ENCODE peak calls at places on chromosomes 7 and 10, in seven cellular contexts. M, J, P, Y, O, N and A are unnamed samples.

GRCh38 chr10:13334556-13334955 is 13.5 kb downstream of the SEPHS1 start:
- DNase-seq in J (no peak), O (no peak), Y (no peak), P (no peak), N (peak), M (no peak), A (no peak)

GRCh38 chr7:12013983-12014382 is 182.0 kb upstream of the THSD7A start:
- DNase-seq in M (no peak), Y (no peak), J (no peak), N (no peak), O (no peak), P (no peak), A (no peak)

GRCh38 chr10:74873803-74874452 is 47.5 kb downstream of the KAT6B start:
- DNase-seq in J (no peak), P (no peak), M (no peak), Y (no peak), O (no peak), N (no peak), A (no peak)

GRCh38 chr10:69968830-69969229 is 83.8 kb upstream of the MACROH2A2 start:
- DNase-seq in M (no peak), Y (no peak), P (no peak), O (no peak), J (no peak), N (no peak), A (no peak)

GRCh38 chr10:80411267-80411668 is 2.9 kb downstream of the PRXL2A start:
- DNase-seq in Y (no peak), N (no peak), M (no peak), P (no peak), J (no peak), O (no peak), A (no peak)

GRCh38 chr7:16712916-16713315 is 40.6 kb upstream of the TSPAN13 start:
- DNase-seq in P (no peak), N (no peak), Y (no peak), J (no peak), M (no peak), O (no peak), A (no peak)

GRCh38 chr7:91692800-91693199 is 187.7 kb downstream of the MTERF1 start:
- DNase-seq in O (no peak), M (no peak), N (no peak), Y (no peak), P (no peak), J (no peak), A (peak)

GRCh38 chr10:74991435-74991834 is 120.0 kb upstream of the SAMD8 start:
- DNase-seq in N (no peak), P (no peak), J (no peak), Y (no peak), M (no peak), O (no peak), A (no peak)

GRCh38 chr7:81789406-81790139 is 19.7 kb upstream of the HGF start:
- DNase-seq in N (no peak), J (no peak), M (no peak), Y (no peak), O (no peak), P (no peak), A (no peak)

GRCh38 chr7:92588561-92588960 is 1.6 kb downstream of the FAM133B start:
- DNase-seq in Y (no peak), O (no peak), P (no peak), N (no peak), M (no peak), J (no peak), A (no peak)

GRCh38 chr10:97399843-97400545 is 1.1 kb downstream of the RRP12 start:
- DNase-seq in Y (no peak), N (no peak), J (no peak), M (no peak), O (peak), P (no peak), A (no peak)

GRCh38 chr10:132958886-132959295 is 16.5 kb upstream of the CFAP46 start:
- DNase-seq in Y (no peak), J (no peak), O (no peak), N (no peak), M (no peak), P (no peak), A (no peak)

GRCh38 chr10:121926669-121927360 is 1.0 kb downstream of the ATE1 start:
- DNase-seq in M (no peak), O (no peak), Y (no peak), P (no peak), J (no peak), N (no peak), A (peak)

GRCh38 chr10:96188911-96189310 is 58.8 kb downstream of the ZNF518A start:
- DNase-seq in J (no peak), N (no peak), Y (no peak), M (no peak), P (no peak), O (no peak), A (no peak)

GRCh38 chr10:115063702-115064479 is 29.3 kb upstream of the ATRNL1 start:
- DNase-seq in J (no peak), O (no peak), N (no peak), P (no peak), Y (no peak), M (no peak), A (no peak)

GRCh38 chr7:37435156-37435555 is 13.5 kb downstream of the ELMO1 start:
- DNase-seq in N (no peak), Y (no peak), O (no peak), M (no peak), J (no peak), P (no peak), A (no peak)

GRCh38 chr7:101744588-101744987 is 72.8 kb upstream of the CUX1 start:
- DNase-seq in M (no peak), J (no peak), O (no peak), P (no peak), N (no peak), Y (no peak), A (no peak)

GRCh38 chr7:129535896-129536295 is 33.6 kb downstream of the SMKR1 start:
- DNase-seq in O (no peak), N (no peak), Y (no peak), P (no peak), M (no peak), J (no peak), A (no peak)

GRCh38 chr10:112804036-112804435 is 146.0 kb upstream of the TCF7L2 start:
- DNase-seq in P (no peak), N (no peak), M (no peak), J (no peak), O (no peak), Y (no peak), A (no peak)

GRCh38 chr7:30135551-30136271 is 925 bp downstream of the MTURN start:
- DNase-seq in M (peak), J (no peak), O (peak), N (peak), P (peak), Y (no peak), A (peak)

GRCh38 chr7:135716677-135717238 is 11.2 kb downstream of the SLC13A4 start:
- DNase-seq in Y (no peak), N (no peak), O (peak), J (no peak), P (no peak), M (no peak), A (no peak)

GRCh38 chr7:8724080-8724718 is 290.8 kb downstream of the NXPH1 start:
- DNase-seq in J (no peak), N (no peak), O (no peak), M (no peak), P (peak), Y (no peak), A (peak)

GRCh38 chr7:67690700-67691099 is 694.1 kb downstream of the TYW1 start:
- DNase-seq in J (no peak), Y (no peak), N (no peak), O (no peak), P (no peak), M (no peak), A (no peak)

GRCh38 chr10:33460461-33461294 is 126.2 kb upstream of the NRP1 start:
- DNase-seq in Y (no peak), M (peak), P (no peak), O (no peak), N (peak), J (no peak), A (peak)

GRCh38 chr7:108146070-108146842 is 16.1 kb upstream of the LAMB4 start:
- DNase-seq in P (peak), J (no peak), N (peak), O (peak), Y (no peak), M (peak), A (peak)

GRCh38 chr7:157996359-157997079 is 591.1 kb downstream of the PTPRN2 start:
- DNase-seq in P (no peak), J (no peak), O (no peak), M (no peak), N (no peak), Y (no peak), A (no peak)

GRCh38 chr10:98460837-98461499 is 14.2 kb upstream of the HPS1 start:
- DNase-seq in N (peak), Y (no peak), P (no peak), O (peak), M (no peak), J (no peak), A (no peak)

GRCh38 chr10:59508296-59508695 is 145.9 kb upstream of the FAM13C start:
- DNase-seq in M (no peak), N (no peak), O (no peak), P (no peak), J (no peak), Y (no peak), A (no peak)

GRCh38 chr7:124457841-124458240 is 307.8 kb downstream of the GPR37 start:
- DNase-seq in P (no peak), Y (no peak), J (no peak), O (no peak), N (no peak), M (no peak), A (no peak)

GRCh38 chr7:158076656-158077055 is 511.0 kb downstream of the PTPRN2 start:
- DNase-seq in P (no peak), Y (no peak), O (no peak), M (no peak), N (no peak), J (no peak), A (no peak)

GRCh38 chr10:49817845-49818244 is 55.7 kb upstream of the OGDHL start:
- DNase-seq in Y (no peak), N (no peak), P (no peak), O (no peak), J (no peak), M (no peak), A (no peak)

GRCh38 chr10:124883510-124884321 is 58.2 kb upstream of the ZRANB1 start:
- DNase-seq in P (no peak), N (no peak), M (peak), Y (no peak), O (no peak), J (no peak), A (no peak)

GRCh38 chr10:124153601-124153930 is 60.2 kb upstream of the CHST15 start:
- DNase-seq in O (no peak), J (no peak), N (no peak), M (no peak), Y (no peak), P (no peak), A (no peak)

GRCh38 chr7:106050743-106051110 is 61.4 kb downstream of the SYPL1 start:
- DNase-seq in P (no peak), Y (no peak), N (peak), O (no peak), J (no peak), M (no peak), A (no peak)

GRCh38 chr10:97333601-97334369 is 744 bp downstream of the FRAT2 start:
- DNase-seq in P (peak), Y (no peak), J (no peak), O (no peak), N (peak), M (peak), A (no peak)

GRCh38 chr10:128463991-128464755 is 337.9 kb upstream of the MKI67 start:
- DNase-seq in O (peak), M (no peak), N (no peak), P (no peak), Y (no peak), J (no peak), A (no peak)

GRCh38 chr7:82410461-82410860 is 33.1 kb downstream of the CACNA2D1 start:
- DNase-seq in N (no peak), J (no peak), O (no peak), P (peak), M (no peak), Y (no peak), A (peak)

GRCh38 chr10:71754562-71754961 is 18.8 kb downstream of the VSIR start:
- DNase-seq in M (no peak), N (no peak), Y (no peak), P (no peak), O (no peak), J (no peak), A (no peak)